ENCODE peak calls at places on chromosomes 13 and 19, in eight cellular contexts. F is transverse colon; V is IMR-90; O is astrocyte; B is fibroblast of lung; Z is ovary; R is mesenchymal stem cell; X is effector memory CD4-positive, alpha-beta T cell. D is an unnamed sample.

GRCh38 chr19:53254451-53255341 is at the start of gene ZNF677:
- DNase-seq in F (peak; percentile 72), V (peak; percentile 76), O (peak; percentile 67), B (peak; percentile 81), Z (peak; percentile 95), R (peak; percentile 76), X (peak; percentile 57), D (peak; percentile 59)

GRCh38 chr19:13723206-13723605 is 41.1 kb upstream of the MRI1 start:
- DNase-seq in F (no peak), V (peak; percentile 66), O (peak; percentile 16), B (peak; percentile 20), Z (no peak), R (peak; percentile 51), X (no peak), D (peak; percentile 36)

GRCh38 chr13:96900992-96901391 is 93.3 kb downstream of the OXGR1 start:
- DNase-seq in F (no peak), V (no peak), O (no peak), B (peak; percentile 4), Z (no peak), R (no peak), X (no peak), D (no peak)

GRCh38 chr19:46009530-46010510 is 13.0 kb downstream of the PGLYRP1 start:
- DNase-seq in F (peak; percentile 69), V (peak; percentile 58), O (peak; percentile 37), B (peak; percentile 59), Z (peak; percentile 52), R (peak; percentile 77), X (peak; percentile 36), D (peak; percentile 53)

GRCh38 chr13:108437496-108437895 is 168.0 kb downstream of the TNFSF13B start:
- DNase-seq in F (no peak), V (no peak), O (peak; percentile 67), B (peak; percentile 74), Z (no peak), R (no peak), X (no peak), D (peak; percentile 20)

GRCh38 chr13:77448689-77449088 is 86.8 kb upstream of the SCEL start:
- DNase-seq in F (peak; percentile 8), V (no peak), O (no peak), B (no peak), Z (no peak), R (no peak), X (no peak), D (no peak)

GRCh38 chr19:18009412-18010066 is 1.6 kb downstream of the ARRDC2 start:
- DNase-seq in F (no peak), V (peak; percentile 17), O (peak; percentile 17), B (peak; percentile 39), Z (no peak), R (peak; percentile 31), X (no peak), D (no peak)

GRCh38 chr13:77860621-77861020 is 58.0 kb downstream of the EDNRB start:
- DNase-seq in F (no peak), V (peak; percentile 93), O (peak; percentile 80), B (peak; percentile 82), Z (no peak), R (peak; percentile 85), X (no peak), D (peak; percentile 59)

GRCh38 chr19:19480688-19481087 is 34.7 kb downstream of the TSSK6 start:
- DNase-seq in F (no peak), V (no peak), O (no peak), B (peak; percentile 44), Z (no peak), R (no peak), X (no peak), D (no peak)

GRCh38 chr13:79423801-79424642 is 18.0 kb upstream of the RBM26 start:
- DNase-seq in F (no peak), V (peak; percentile 63), O (peak; percentile 34), B (peak; percentile 47), Z (no peak), R (peak; percentile 65), X (no peak), D (peak; percentile 56)

GRCh38 chr19:46746281-46746965 is at the start of gene STRN4:
- DNase-seq in F (peak; percentile 57), V (no peak), O (no peak), B (peak; percentile 43), Z (peak; percentile 66), R (peak; percentile 46), X (peak; percentile 30), D (no peak)

GRCh38 chr19:18167975-18168645 is 5.5 kb upstream of the IFI30 start:
- DNase-seq in F (peak; percentile 61), V (peak; percentile 16), O (no peak), B (no peak), Z (no peak), R (peak; percentile 47), X (peak; percentile 33), D (no peak)

GRCh38 chr19:33462112-33462726 is 59.4 kb downstream of the PEPD start:
- DNase-seq in F (no peak), V (no peak), O (no peak), B (no peak), Z (no peak), R (no peak), X (no peak), D (no peak)

GRCh38 chr13:42333613-42334328 is 61.8 kb downstream of the AKAP11 start:
- DNase-seq in F (no peak), V (peak; percentile 22), O (peak; percentile 10), B (peak; percentile 13), Z (no peak), R (peak; percentile 70), X (no peak), D (peak; percentile 22)

GRCh38 chr13:50594276-50594970 is 249.1 kb downstream of the DLEU7 start:
- DNase-seq in F (peak; percentile 40), V (no peak), O (no peak), B (no peak), Z (no peak), R (no peak), X (no peak), D (no peak)

GRCh38 chr13:19726611-19727010 is 56.1 kb downstream of the PSPC1 start:
- DNase-seq in F (no peak), V (no peak), O (no peak), B (peak; percentile 13), Z (no peak), R (no peak), X (no peak), D (no peak)

GRCh38 chr19:5002143-5002542 is 33.2 kb downstream of the KDM4B start:
- DNase-seq in F (no peak), V (peak; percentile 73), O (peak; percentile 72), B (peak; percentile 82), Z (no peak), R (peak; percentile 33), X (no peak), D (peak; percentile 68)
- H3K4me3 ChIP-seq in F (no peak overlapping the region), V (no peak overlapping the region), O (no peak overlapping the region), B (no peak overlapping the region), Z (no peak overlapping the region), R (no peak overlapping the region), X (no peak overlapping the region), D (no peak overlapping the region)

GRCh38 chr19:39356073-39356472 is 13.9 kb downstream of the SAMD4B start:
- DNase-seq in F (no peak), V (no peak), O (no peak), B (no peak), Z (no peak), R (no peak), X (no peak), D (no peak)
- H3K36me3 ChIP-seq in F (peaks cover 4% of the 10 kb centered on the region), V (peaks cover 70% of the 10 kb centered on the region), O (peaks cover 64% of the 10 kb centered on the region), B (peaks cover 34% of the 10 kb centered on the region), Z (no peaks in the 10 kb centered on the region), R (peaks cover 55% of the 10 kb centered on the region), X (peaks cover 72% of the 10 kb centered on the region), D (peaks cover 25% of the 10 kb centered on the region)

GRCh38 chr19:41785653-41786052 is 10.7 kb upstream of the CEACAM3 start:
- DNase-seq in F (peak; percentile 80), V (peak; percentile 65), O (peak; percentile 48), B (peak; percentile 64), Z (no peak), R (peak; percentile 61), X (peak; percentile 37), D (peak; percentile 78)
- H3K4me3 ChIP-seq in F (no peak overlapping the region), V (no peak overlapping the region), O (no peak overlapping the region), B (no peak overlapping the region), Z (no peak overlapping the region), R (no peak overlapping the region), X (no peak overlapping the region), D (no peak overlapping the region)

DNA sequence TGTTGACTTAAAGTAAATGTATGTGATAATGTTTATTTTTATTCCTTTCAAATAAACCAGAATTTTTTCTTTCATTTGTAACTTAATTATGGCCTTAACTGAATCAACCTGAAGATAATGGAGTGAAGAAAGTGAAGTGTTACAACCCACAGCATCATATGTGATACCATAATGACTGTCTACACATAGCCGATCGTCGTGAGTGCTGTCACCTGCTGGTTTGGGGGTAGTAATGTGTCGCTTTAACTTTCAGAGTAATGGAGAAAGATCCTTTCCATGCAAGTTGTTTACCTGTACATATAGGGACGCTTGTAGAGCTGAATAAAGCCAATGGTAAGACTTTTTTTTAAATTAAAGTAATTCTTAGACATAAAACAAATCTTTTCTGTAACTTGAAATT is 9.9 kb downstream of the CDC16 start:
- DNase-seq in F (no peak), V (no peak), O (no peak), B (no peak), Z (no peak), R (no peak), X (no peak), D (no peak)
- H3K36me3 ChIP-seq in F (no peaks in the 10 kb centered on the region), V (peaks cover 53% of the 10 kb centered on the region), O (peaks cover 81% of the 10 kb centered on the region), B (peaks cover 12% of the 10 kb centered on the region), Z (no peaks in the 10 kb centered on the region), R (peaks cover 41% of the 10 kb centered on the region), X (peaks cover 75% of the 10 kb centered on the region), D (peaks cover 18% of the 10 kb centered on the region)

D was measured in bronchial epithelial cell.